ENCODE peak calls at places on chromosomes 5 and 9, in nine cellular contexts. B is breast epithelium, F is uterus, I is lung, G is cardiac muscle cell, N is lower lobe of right lung, H is ovary, R is spleen, Q is psoas muscle. Y is an unnamed sample.

GRCh38 chr5:134135091-134135655 is 20.7 kb downstream of the TCF7 start:
- DNase-seq in B (no peak), F (peak), I (no peak), G (no peak), N (no peak), H (no peak), R (peak), Q (no peak), Y (no peak)

GRCh38 chr9:127154390-127155191 is 32.2 kb upstream of the ANGPTL2 start:
- DNase-seq in B (peak), F (peak), I (peak), G (peak), N (peak), H (peak), R (no peak), Q (peak), Y (peak)

GRCh38 chr9:101674165-101674564 is 64.3 kb downstream of the GRIN3A start:
- DNase-seq in B (no peak), F (no peak), I (no peak), G (no peak), N (no peak), H (no peak), R (no peak), Q (no peak), Y (no peak)

GRCh38 chr5:53010819-53011218 is 21.7 kb downstream of the ITGA2 start:
- DNase-seq in B (no peak), F (no peak), I (no peak), G (no peak), N (no peak), H (no peak), R (no peak), Q (no peak), Y (no peak)

GRCh38 chr9:15150939-15151338 is 156.1 kb downstream of the TTC39B start:
- DNase-seq in B (no peak), F (no peak), I (no peak), G (no peak), N (no peak), H (no peak), R (no peak), Q (no peak), Y (no peak)

GRCh38 chr9:133162802-133163558 is 734 bp downstream of the GBGT1 start:
- DNase-seq in B (no peak), F (no peak), I (no peak), G (no peak), N (peak), H (peak), R (peak), Q (no peak), Y (no peak)

GRCh38 chr9:6096821-6097220 is 81.4 kb upstream of the RANBP6 start:
- DNase-seq in B (no peak), F (no peak), I (no peak), G (peak), N (no peak), H (no peak), R (no peak), Q (no peak), Y (no peak)

GRCh38 chr9:133944746-133945135 is 47.4 kb downstream of the VAV2 start:
- DNase-seq in B (peak), F (peak), I (no peak), G (peak), N (peak), H (no peak), R (peak), Q (peak), Y (no peak)

GRCh38 chr5:123099514-123100151 is 10.6 kb downstream of the PRDM6 start:
- DNase-seq in B (no peak), F (no peak), I (no peak), G (no peak), N (peak), H (no peak), R (no peak), Q (peak), Y (no peak)

GRCh38 chr9:114202849-114203248 is 47.5 kb downstream of the COL27A1 start:
- DNase-seq in B (no peak), F (no peak), I (no peak), G (peak), N (no peak), H (no peak), R (no peak), Q (no peak), Y (no peak)

DNA sequence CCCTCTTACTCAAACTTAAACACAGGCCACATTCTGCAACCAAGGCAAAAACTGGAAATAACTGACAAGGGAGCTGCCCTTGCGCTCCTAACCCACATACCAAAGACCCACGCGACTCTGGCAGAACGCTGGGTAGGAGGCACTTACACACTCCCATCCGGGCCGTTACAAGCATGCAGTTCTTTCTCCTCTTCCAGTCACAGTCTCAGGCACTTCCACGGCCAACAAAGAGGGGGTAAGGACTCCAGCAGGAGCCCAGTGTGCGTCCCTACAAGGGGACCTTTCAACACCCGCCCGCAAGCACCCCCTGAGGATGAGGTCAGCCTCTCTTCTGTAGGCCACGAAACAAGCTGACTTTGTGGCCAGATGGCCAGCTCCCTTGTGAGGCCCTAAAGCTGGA is 57.4 kb downstream of the SERINC5 start:
- DNase-seq in B (no peak), F (no peak), I (no peak), G (peak), N (no peak), H (no peak), R (no peak), Q (peak), Y (no peak)
- H3K27ac ChIP-seq in B (peak), F (peak), I (peak), G (peak), N (peak), H (no peak), R (peak), Q (peak), Y (peak)

GRCh38 chr5:139684881-139685749 is 37.0 kb downstream of the CXXC5 start:
- DNase-seq in B (no peak), F (no peak), I (no peak), G (no peak), N (no peak), H (no peak), R (no peak), Q (peak), Y (no peak)
- TF ChIP-seq CTCF in B (no peak), F (no peak), I (no peak), G (no peak), N (no peak), H (no peak), R (no peak), Q (peak), Y (peak)

GRCh38 chr9:123322771-123323481 is 33.1 kb upstream of the CRB2 start:
- DNase-seq in B (no peak), F (no peak), I (no peak), G (no peak), N (no peak), H (no peak), R (peak), Q (no peak), Y (no peak)
- H3K4me3 ChIP-seq in B (no peak), F (no peak), I (no peak), G (no peak), N (no peak), H (no peak), R (no peak), Q (peak), Y (no peak)

GRCh38 chr5:142783601-142784291 is 13.6 kb downstream of the ARHGAP26 start:
- DNase-seq in B (no peak), F (no peak), I (no peak), G (peak), N (no peak), H (no peak), R (no peak), Q (peak), Y (no peak)
- H3K27ac ChIP-seq in B (peak), F (peak), I (peak), G (no peak), N (peak), H (peak), R (peak), Q (peak), Y (peak)

DNA sequence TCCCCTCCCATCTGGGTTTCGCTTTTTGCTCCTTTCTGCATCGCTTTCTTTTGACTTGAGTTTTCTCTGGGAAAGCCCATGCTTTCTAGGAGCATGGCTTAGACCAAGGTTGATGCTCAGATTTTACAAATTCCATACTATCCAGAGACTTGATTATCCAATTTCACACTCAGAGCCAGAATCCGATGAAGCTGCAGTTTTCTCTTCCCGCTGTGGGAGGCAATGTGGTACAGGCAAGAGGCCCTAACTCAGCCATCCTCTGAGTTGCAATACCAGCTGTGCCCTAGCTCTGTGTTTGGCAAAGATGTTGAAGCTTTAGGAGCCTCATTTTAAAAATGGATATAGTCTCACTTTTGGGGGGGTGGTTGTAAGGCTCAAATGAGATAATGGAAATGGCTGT is 85.1 kb downstream of the BRINP1 start:
- DNase-seq in B (no peak), F (no peak), I (no peak), G (peak), N (no peak), H (no peak), R (no peak), Q (no peak), Y (no peak)
- TF ChIP-seq CTCF in B (no peak), F (no peak), I (no peak), G (peak), N (no peak), H (no peak), R (no peak), Q (no peak), Y (no peak)

GRCh38 chr9:19493845-19494244 is 85.0 kb downstream of the ACER2 start:
- DNase-seq in B (no peak), F (no peak), I (no peak), G (no peak), N (no peak), H (no peak), R (no peak), Q (no peak), Y (no peak)
- H3K4me3 ChIP-seq in B (peak), F (peak), I (no peak), G (no peak), N (no peak), H (no peak), R (no peak), Q (peak), Y (peak)

DNA sequence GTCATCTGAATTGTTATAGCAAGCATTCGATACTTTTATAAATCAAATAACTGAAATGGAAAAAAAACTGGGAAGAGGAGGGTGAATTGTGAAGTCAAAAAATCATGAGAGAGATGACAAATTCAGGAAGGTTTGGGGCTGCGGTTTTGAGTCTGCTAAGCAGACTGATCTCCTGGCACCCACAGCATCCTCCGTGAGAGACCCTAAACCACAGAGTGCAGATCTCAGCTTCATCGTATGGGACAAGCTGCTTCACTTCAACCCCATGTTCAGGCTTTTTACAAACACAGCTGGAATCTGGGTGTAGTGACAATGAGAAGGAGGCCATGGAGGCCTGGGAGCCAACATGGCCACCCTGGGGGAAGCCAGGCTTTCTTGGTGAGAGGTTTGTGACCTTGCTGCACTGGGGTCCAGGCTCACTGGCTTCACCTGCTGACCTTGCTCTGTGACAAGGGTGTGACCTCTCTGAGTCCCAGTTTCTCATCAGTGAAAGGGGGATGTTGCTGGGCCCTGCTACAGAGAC is 19.4 kb downstream of the USP20 start:
- DNase-seq in B (no peak), F (no peak), I (no peak), G (no peak), N (no peak), H (no peak), R (no peak), Q (no peak), Y (no peak)
- H3K27ac ChIP-seq in B (no peak), F (no peak), I (no peak), G (no peak), N (no peak), H (no peak), R (no peak), Q (no peak), Y (peak)

DNA sequence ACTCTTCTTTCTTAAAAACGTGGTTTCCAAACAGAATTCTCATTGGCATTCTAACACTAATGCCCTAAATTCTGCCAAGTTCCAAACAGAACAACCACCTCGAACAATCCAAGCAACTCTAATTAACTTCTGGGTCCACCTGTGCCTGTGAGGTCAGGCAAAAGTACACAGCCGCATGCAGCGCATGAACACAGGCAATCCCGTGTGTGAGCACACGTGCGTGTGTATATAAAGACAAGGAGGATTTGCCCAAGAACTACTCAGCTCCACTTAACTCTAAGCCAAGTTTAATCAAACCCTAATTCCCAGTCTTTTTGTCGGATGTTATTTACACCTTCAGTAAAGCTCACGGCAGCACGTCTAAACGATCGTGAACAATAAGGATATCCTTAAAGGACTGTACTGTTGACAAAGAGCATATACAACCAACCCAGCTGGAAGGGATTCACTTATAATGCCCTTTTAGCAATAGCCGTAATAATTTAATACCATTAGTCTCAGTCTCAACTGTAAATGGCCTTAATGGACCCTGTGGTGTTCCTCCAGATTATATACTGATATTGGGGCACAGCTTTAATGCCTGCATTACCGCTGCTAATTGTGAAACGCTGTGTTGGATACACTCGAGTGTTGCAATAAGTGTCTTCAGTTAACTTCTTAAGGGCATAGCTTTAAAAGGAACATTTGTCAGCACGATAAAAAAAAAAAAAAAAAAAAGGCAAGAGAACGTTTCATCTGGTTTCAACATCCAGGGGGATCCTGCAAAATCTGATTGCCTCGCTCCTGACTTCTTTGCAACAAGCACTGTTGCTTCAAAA is 78.1 kb downstream of the EBF1 start:
- DNase-seq in B (no peak), F (no peak), I (no peak), G (peak), N (no peak), H (peak), R (no peak), Q (no peak), Y (no peak)
- TF ChIP-seq CTCF in B (no peak), F (no peak), I (no peak), G (no peak), N (no peak), H (no peak), R (no peak), Q (no peak), Y (no peak)

GRCh38 chr9:75932026-75932425 is 41.6 kb downstream of the PCSK5 start:
- DNase-seq in B (no peak), F (no peak), I (no peak), G (no peak), N (no peak), H (no peak), R (no peak), Q (no peak), Y (no peak)

GRCh38 chr9:75930766-75931311 is 40.4 kb downstream of the PCSK5 start:
- DNase-seq in B (no peak), F (no peak), I (peak), G (no peak), N (peak), H (no peak), R (no peak), Q (no peak), Y (no peak)

GRCh38 chr9:75930193-75930592 is 39.7 kb downstream of the PCSK5 start:
- DNase-seq in B (no peak), F (no peak), I (no peak), G (no peak), N (no peak), H (no peak), R (no peak), Q (no peak), Y (no peak)

GRCh38 chr9:75921403-75922127 is 31.1 kb downstream of the PCSK5 start:
- DNase-seq in B (no peak), F (no peak), I (no peak), G (no peak), N (no peak), H (no peak), R (no peak), Q (no peak), Y (no peak)

DNA sequence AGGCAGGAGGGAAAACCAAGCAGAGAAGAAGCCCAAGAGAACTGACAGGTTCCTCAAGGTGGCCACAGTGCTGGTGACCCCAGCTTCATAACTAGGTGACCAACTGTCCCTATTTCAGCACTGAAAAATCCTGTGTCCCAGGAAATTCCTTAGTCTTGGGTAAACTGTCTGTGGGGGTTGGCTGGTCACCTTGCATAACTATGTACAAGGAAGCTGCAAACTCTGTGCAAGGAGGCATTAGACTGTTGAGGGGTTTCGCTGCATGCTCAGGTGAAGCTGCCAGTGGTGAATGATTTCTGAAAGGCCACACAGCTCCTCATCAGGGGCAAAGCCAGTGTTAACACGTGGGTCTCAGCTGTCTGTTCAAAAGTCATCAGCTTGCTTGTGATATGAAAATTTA is 36.9 kb downstream of the PCSK5 start:
- DNase-seq in B (no peak), F (no peak), I (no peak), G (no peak), N (no peak), H (no peak), R (no peak), Q (no peak), Y (no peak)
- H3K4me3 ChIP-seq in B (no peak), F (no peak), I (no peak), G (no peak), N (no peak), H (no peak), R (no peak), Q (no peak), Y (no peak)

GRCh38 chr9:137198051-137198747 is 2.3 kb downstream of the TPRN start:
- DNase-seq in B (peak), F (no peak), I (peak), G (no peak), N (peak), H (no peak), R (no peak), Q (no peak), Y (no peak)
- H3K27ac ChIP-seq in B (peak), F (no peak), I (no peak), G (no peak), N (peak), H (no peak), R (no peak), Q (no peak), Y (no peak)